ENCODE peak calls at places on chromosomes 3 and 15, in nine cellular contexts. K is stomach, L is adrenal gland, G is prostate gland, F is body of pancreas, B is IMR-90, D is Peyer's patch, T is A549, N is heart left ventricle. Y is an unnamed sample.

GRCh38 chr3:182755308-182756106 is 37.8 kb upstream of the ATP11B start:
- DNase-seq in F (no peak), D (no peak), K (no peak), L (no peak), N (no peak), T (no peak), B (peak), G (no peak), Y (no peak)

GRCh38 chr15:43483306-43484128 is 9.4 kb downstream of the TP53BP1 start:
- DNase-seq in T (no peak), N (no peak), F (no peak), K (no peak), G (no peak), B (no peak), L (no peak), D (no peak), Y (no peak)

GRCh38 chr3:16950845-16951244 is 66.1 kb downstream of the PLCL2 start:
- DNase-seq in N (no peak), D (no peak), T (no peak), B (no peak), K (no peak), G (no peak), F (no peak), L (no peak), Y (no peak)

GRCh38 chr3:124522226-124522625 is 208.0 kb upstream of the UMPS start:
- DNase-seq in K (no peak), B (no peak), F (no peak), G (no peak), T (no peak), L (no peak), D (no peak), N (no peak), Y (no peak)

GRCh38 chr3:32175607-32176197 is 62.8 kb upstream of the CMTM8 start:
- DNase-seq in K (peak), T (peak), B (peak), N (no peak), F (peak), D (peak), L (peak), G (peak), Y (no peak)

GRCh38 chr3:40192628-40193027 is 116.9 kb upstream of the EIF1B start:
- DNase-seq in N (no peak), T (no peak), G (no peak), B (no peak), F (no peak), K (no peak), D (no peak), L (no peak), Y (no peak)

GRCh38 chr3:4821975-4822374 is 157.3 kb upstream of the BHLHE40 start:
- DNase-seq in K (peak), B (no peak), D (peak), T (no peak), G (no peak), L (no peak), N (no peak), F (no peak), Y (no peak)

GRCh38 chr15:45451265-45451664 is 71.3 kb downstream of the SLC30A4 start:
- DNase-seq in N (no peak), G (no peak), K (no peak), L (no peak), D (no peak), B (no peak), T (no peak), F (no peak), Y (no peak)

GRCh38 chr3:159828542-159828943 is 160.1 kb upstream of the IL12A start:
- DNase-seq in K (no peak), N (no peak), T (peak), B (peak), D (no peak), G (no peak), L (no peak), F (no peak), Y (no peak)

GRCh38 chr15:35549567-35549966 is 3.6 kb upstream of the DPH6 start:
- DNase-seq in K (no peak), B (no peak), D (no peak), L (no peak), F (no peak), T (no peak), G (no peak), N (no peak), Y (no peak)

GRCh38 chr15:29090617-29091466 is 178.8 kb downstream of the NSMCE3 start:
- DNase-seq in K (no peak), B (peak), F (peak), G (no peak), N (no peak), D (no peak), T (peak), L (peak), Y (peak)

GRCh38 chr3:180063783-180064182 is 27.0 kb upstream of the PEX5L start:
- DNase-seq in K (no peak), L (no peak), N (no peak), G (no peak), T (no peak), F (no peak), D (no peak), B (no peak), Y (no peak)

GRCh38 chr3:159821737-159822136 is 166.9 kb upstream of the IL12A start:
- DNase-seq in B (no peak), D (no peak), G (no peak), N (no peak), F (no peak), L (no peak), K (no peak), T (no peak), Y (no peak)

GRCh38 chr3:57100046-57100695 is 39.7 kb downstream of the SPATA12 start:
- DNase-seq in G (peak), T (peak), B (peak), D (peak), F (peak), K (peak), L (peak), N (peak), Y (peak)

GRCh38 chr3:31614162-31614921 is 81.6 kb downstream of the STT3B start:
- DNase-seq in D (no peak), T (no peak), B (no peak), K (no peak), F (no peak), G (no peak), L (no peak), N (no peak), Y (no peak)

GRCh38 chr3:68986496-68987208 is 26.8 kb downstream of the EOGT start:
- DNase-seq in G (no peak), L (no peak), T (no peak), F (no peak), N (no peak), K (no peak), B (peak), D (no peak), Y (no peak)

GRCh38 chr3:159947220-159947619 is 41.4 kb upstream of the IL12A start:
- DNase-seq in G (no peak), L (no peak), B (peak), K (no peak), N (no peak), D (no peak), T (no peak), F (no peak), Y (no peak)

GRCh38 chr3:6965881-6966280 is 105.0 kb downstream of the GRM7 start:
- DNase-seq in T (no peak), F (no peak), G (no peak), L (no peak), N (no peak), B (no peak), K (no peak), D (no peak), Y (no peak)

GRCh38 chr3:130576571-130577266 is 59.7 kb downstream of the COL6A6 start:
- DNase-seq in T (no peak), L (no peak), F (no peak), D (no peak), B (peak), N (no peak), G (no peak), K (no peak), Y (no peak)

GRCh38 chr3:18086078-18086477 is 339.1 kb downstream of the SATB1 start:
- DNase-seq in T (no peak), L (no peak), K (no peak), N (no peak), D (no peak), G (no peak), B (no peak), F (no peak), Y (no peak)

GRCh38 chr3:8278448-8278847 is 223.2 kb upstream of the LMCD1 start:
- DNase-seq in F (no peak), K (no peak), B (no peak), T (no peak), L (peak), N (no peak), G (no peak), D (no peak), Y (no peak)

GRCh38 chr3:164640586-164640985 is 437.7 kb downstream of the SI start:
- DNase-seq in K (no peak), B (no peak), T (no peak), G (no peak), D (no peak), F (no peak), L (no peak), N (no peak), Y (no peak)

GRCh38 chr3:164641071-164641470 is 437.2 kb downstream of the SI start:
- DNase-seq in D (no peak), G (no peak), F (no peak), N (no peak), K (no peak), T (no peak), L (no peak), B (no peak), Y (no peak)
- TF ChIP-seq POLR2A in D (no peak), G (no peak), F (no peak), N (no peak), K (no peak), T (no peak), L (no peak), B (no peak), Y (no peak)

GRCh38 chr3:105853801-105854432 is 14.9 kb downstream of the CBLB start:
- DNase-seq in N (no peak), G (no peak), B (no peak), D (peak), L (no peak), T (no peak), F (no peak), K (no peak), Y (no peak)
- TF ChIP-seq POLR2A in N (no peak), G (no peak), B (no peak), D (no peak), L (no peak), T (no peak), F (no peak), K (no peak), Y (no peak)

GRCh38 chr3:50236484-50237132 is 604 bp downstream of the GNAI2 start:
- DNase-seq in K (no peak), F (no peak), G (no peak), D (no peak), T (no peak), N (no peak), L (no peak), B (no peak), Y (no peak)

GRCh38 chr3:50237133-50237651 is 1.2 kb downstream of the GNAI2 start:
- DNase-seq in K (no peak), F (no peak), G (no peak), L (peak), T (no peak), N (no peak), D (peak), B (no peak), Y (no peak)

GRCh38 chr3:50237754-50238548 is 1.9 kb downstream of the GNAI2 start:
- DNase-seq in L (peak), F (peak), G (peak), N (peak), D (peak), B (peak), T (no peak), K (peak), Y (peak)

GRCh38 chr3:50238549-50239026 is 2.6 kb downstream of the GNAI2 start:
- DNase-seq in B (no peak), K (peak), L (peak), T (no peak), D (no peak), N (peak), G (peak), F (peak), Y (no peak)

DNA sequence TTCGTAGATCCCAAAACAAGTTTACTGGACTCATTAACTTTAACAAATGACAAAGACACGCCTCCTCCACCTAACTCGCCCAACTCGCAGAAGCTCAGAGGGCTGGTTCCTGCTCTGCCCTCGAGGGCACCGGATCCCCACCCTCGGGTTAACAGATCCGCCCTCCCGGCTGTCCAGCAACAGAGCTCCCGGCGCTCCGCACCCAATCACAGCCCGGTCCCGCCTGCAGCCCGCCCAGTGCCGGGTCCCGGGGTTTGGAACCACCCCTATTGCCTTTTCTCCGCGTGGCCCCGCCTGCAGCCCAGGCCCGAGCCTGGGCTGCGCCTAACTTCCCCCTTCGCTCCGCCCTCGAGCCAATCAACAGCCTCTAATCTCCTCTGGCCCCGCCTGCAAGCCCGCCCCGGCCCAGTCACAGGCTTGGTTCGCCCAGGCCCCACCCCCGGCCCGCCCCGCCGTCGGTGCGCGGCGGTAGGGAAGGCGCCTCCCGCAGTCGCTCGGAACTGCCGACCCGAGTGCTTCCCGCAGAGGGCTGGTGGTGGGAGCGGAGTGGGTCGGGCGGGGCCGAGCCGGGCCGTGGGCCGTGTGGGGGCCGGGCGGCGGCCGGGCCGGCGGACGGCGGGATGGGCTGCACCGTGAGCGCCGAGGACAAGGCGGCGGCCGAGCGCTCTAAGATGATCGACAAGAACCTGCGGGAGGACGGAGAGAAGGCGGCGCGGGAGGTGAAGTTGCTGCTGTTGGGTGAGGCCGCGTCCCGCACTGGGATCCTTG is at the start of gene GNAI2:
- DNase-seq in T (peak), D (peak), G (peak), N (peak), L (peak), K (peak), B (peak), F (peak), Y (peak)
- TF ChIP-seq POLR2A in T (peak), D (peak), G (peak), N (peak), L (peak), K (no peak), B (peak), F (peak), Y (peak)

GRCh38 chr3:133487920-133488540 is 85.5 kb upstream of the CDV3 start:
- DNase-seq in T (peak), G (no peak), N (no peak), B (peak), K (no peak), D (no peak), F (no peak), L (peak), Y (no peak)
- TF ChIP-seq POLR2A in T (no peak), G (no peak), N (no peak), B (no peak), K (no peak), D (no peak), F (no peak), L (no peak), Y (no peak)